ENCODE peak calls at places on chromosomes 4 and X, in six cellular contexts. I is uterus; R is heart right ventricle; W is effector memory CD4-positive, alpha-beta T cell; U is BE2C; X is psoas muscle. P is an unnamed sample.

GRCh38 chr4:99201687-99202086 is 17.4 kb downstream of the ADH6 start:
- DNase-seq in I (no peak), R (no peak), W (no peak), U (no peak), X (no peak), P (no peak)

GRCh38 chr4:91824773-91825172 is 479.0 kb upstream of the GRID2 start:
- DNase-seq in I (no peak), R (no peak), W (no peak), U (no peak), X (no peak), P (no peak)

GRCh38 chr4:58649236-58649635 is 1539.1 kb upstream of the IGFBP7 start:
- DNase-seq in I (no peak), R (no peak), W (no peak), U (no peak), X (no peak), P (no peak)

GRCh38 chrX:71532078-71532752 is 689 bp upstream of the OGT start:
- DNase-seq in I (peak; percentile 15), R (no peak), W (peak; percentile 44), U (no peak), X (no peak), P (no peak)

GRCh38 chr4:133921280-133922195 is 280.1 kb downstream of the PABPC4L start:
- DNase-seq in I (no peak), R (no peak), W (no peak), U (peak; percentile 11), X (no peak), P (no peak)

GRCh38 chr4:141019772-141020171 is 113.5 kb downstream of the RNF150 start:
- DNase-seq in I (no peak), R (no peak), W (no peak), U (no peak), X (no peak), P (no peak)

GRCh38 chrX:132786217-132786616 is 172.2 kb downstream of the HS6ST2 start:
- DNase-seq in I (no peak), R (no peak), W (no peak), U (no peak), X (no peak), P (no peak)

GRCh38 chrX:41616255-41616654 is 72.5 kb upstream of the GPR34 start:
- DNase-seq in I (no peak), R (no peak), W (no peak), U (no peak), X (no peak), P (no peak)

GRCh38 chrX:40145001-40145631 is 47.4 kb upstream of the BCOR start:
- DNase-seq in I (peak; percentile 46), R (no peak), W (no peak), U (no peak), X (peak; percentile 60), P (no peak)

GRCh38 chr4:107153228-107153627 is 117.1 kb upstream of the DKK2 start:
- DNase-seq in I (no peak), R (no peak), W (no peak), U (peak; percentile 46), X (no peak), P (no peak)

DNA sequence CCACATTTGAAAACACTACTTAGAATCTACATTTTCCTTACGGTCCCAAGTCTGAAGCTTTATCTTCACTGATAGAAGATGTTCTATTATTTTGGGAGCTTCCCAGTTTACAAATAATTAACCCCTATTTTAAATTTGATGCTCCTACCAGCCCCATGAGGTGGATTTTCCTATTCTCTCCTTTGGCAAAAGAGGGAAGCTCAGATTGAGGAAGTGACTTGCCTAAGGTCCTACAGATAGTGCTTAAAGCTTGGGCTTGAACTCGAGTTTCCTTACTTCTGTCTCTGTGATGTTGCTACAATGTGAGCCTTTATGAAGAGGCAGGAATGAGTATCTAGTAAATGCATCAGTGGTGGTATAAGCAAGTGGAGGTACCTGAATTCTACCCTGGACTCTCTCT is 27.5 kb downstream of the HEPH start:
- DNase-seq in I (no peak), R (no peak), W (no peak), U (no peak), X (no peak), P (no peak)
- H3K9me3 ChIP-seq in I (no peaks in the 10 kb centered on the region), R (no peaks in the 10 kb centered on the region), W (no peaks in the 10 kb centered on the region), U (no peaks in the 10 kb centered on the region), X (no peaks in the 10 kb centered on the region), P (no peaks in the 10 kb centered on the region)

GRCh38 chr4:87353592-87353991 is 30.9 kb upstream of the HSD17B13 start:
- DNase-seq in I (peak; percentile 59), R (peak; percentile 27), W (no peak), U (peak; percentile 36), X (peak; percentile 58), P (peak; percentile 35)
- H3K9me3 ChIP-seq in I (no peaks in the 10 kb centered on the region), R (no peaks in the 10 kb centered on the region), W (no peaks in the 10 kb centered on the region), U (no peaks in the 10 kb centered on the region), X (no peaks in the 10 kb centered on the region), P (no peaks in the 10 kb centered on the region)

GRCh38 chr4:4344915-4345527 is 41.9 kb upstream of the NSG1 start:
- DNase-seq in I (no peak), R (no peak), W (no peak), U (no peak), X (peak; percentile 19), P (peak; percentile 26)
- H3K9me3 ChIP-seq in I (no peaks in the 10 kb centered on the region), R (no peaks in the 10 kb centered on the region), W (no peaks in the 10 kb centered on the region), U (no peaks in the 10 kb centered on the region), X (no peaks in the 10 kb centered on the region), P (no peaks in the 10 kb centered on the region)

DNA sequence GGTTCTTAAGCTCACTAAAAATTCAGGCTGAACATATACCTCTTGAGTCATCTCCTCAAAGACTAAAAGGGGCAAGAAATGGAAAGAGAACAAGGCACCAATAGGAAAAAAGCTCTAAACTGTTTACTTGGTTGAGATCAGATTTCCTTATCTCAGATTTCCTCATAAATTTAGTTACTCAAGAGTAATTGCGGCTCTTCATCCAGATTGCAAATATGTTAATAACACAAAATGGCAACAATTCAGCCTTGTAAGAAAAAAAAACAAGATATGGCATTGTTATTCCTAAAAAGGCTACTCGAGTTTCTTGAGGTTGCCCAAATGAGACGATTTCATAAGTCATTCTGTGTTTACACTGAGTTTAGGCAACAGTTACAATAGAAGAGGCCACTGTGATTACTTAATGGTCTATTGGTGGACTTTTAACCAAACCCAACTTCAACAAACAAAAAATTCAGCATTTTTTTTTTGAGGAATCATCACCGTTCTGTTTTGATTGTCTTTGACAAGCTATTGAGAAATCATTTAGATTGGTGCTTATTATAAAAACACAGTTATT is 97.9 kb upstream of the PDHA1 start:
- DNase-seq in I (no peak), R (no peak), W (no peak), U (no peak), X (no peak), P (no peak)
- H3K9me3 ChIP-seq in I (no peaks in the 10 kb centered on the region), R (no peaks in the 10 kb centered on the region), W (no peaks in the 10 kb centered on the region), U (no peaks in the 10 kb centered on the region), X (peaks cover under 1% of the 10 kb centered on the region), P (no peaks in the 10 kb centered on the region)

GRCh38 chrX:649166-649565 is 18.6 kb downstream of the SHOX start:
- DNase-seq in I (no peak), R (no peak), W (no peak), U (no peak), X (no peak), P (no peak)
- H3K9me3 ChIP-seq in I (no peaks in the 10 kb centered on the region), R (no peaks in the 10 kb centered on the region), W (no peaks in the 10 kb centered on the region), U (no peaks in the 10 kb centered on the region), X (no peaks in the 10 kb centered on the region), P (no peaks in the 10 kb centered on the region)

DNA sequence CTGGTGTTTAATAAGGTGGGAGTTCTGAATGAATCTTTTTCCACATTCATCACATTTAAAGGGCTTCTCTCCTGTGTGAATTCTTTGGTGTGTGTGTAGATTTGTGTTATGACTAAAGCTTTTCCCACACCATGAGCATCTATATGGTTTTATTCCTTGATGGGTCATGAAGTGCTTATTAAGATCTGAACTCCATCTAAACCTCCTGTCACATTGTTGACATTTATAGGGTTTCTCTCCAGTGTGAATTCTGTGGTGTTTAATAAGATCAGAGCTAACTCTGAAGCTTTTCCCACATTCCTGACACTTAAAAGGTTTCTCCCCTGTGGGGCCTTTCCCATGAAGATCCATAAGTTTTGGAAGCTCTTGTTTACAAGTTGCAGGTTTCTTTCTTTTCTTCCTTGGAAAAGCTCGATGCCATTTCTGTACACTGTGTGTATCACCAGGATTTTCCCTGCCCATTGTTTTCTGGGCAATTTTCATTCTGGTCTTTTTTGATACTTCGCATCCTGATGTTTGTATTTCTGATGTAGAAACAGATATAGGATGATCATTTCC is 21.9 kb upstream of the ETDC start:
- DNase-seq in I (no peak), R (no peak), W (no peak), U (no peak), X (no peak), P (no peak)
- H3K9me3 ChIP-seq in I (peaks cover 12% of the 10 kb centered on the region), R (peaks cover 34% of the 10 kb centered on the region), W (peaks cover 12% of the 10 kb centered on the region), U (no peaks in the 10 kb centered on the region), X (peaks cover 82% of the 10 kb centered on the region), P (no peaks in the 10 kb centered on the region)

DNA sequence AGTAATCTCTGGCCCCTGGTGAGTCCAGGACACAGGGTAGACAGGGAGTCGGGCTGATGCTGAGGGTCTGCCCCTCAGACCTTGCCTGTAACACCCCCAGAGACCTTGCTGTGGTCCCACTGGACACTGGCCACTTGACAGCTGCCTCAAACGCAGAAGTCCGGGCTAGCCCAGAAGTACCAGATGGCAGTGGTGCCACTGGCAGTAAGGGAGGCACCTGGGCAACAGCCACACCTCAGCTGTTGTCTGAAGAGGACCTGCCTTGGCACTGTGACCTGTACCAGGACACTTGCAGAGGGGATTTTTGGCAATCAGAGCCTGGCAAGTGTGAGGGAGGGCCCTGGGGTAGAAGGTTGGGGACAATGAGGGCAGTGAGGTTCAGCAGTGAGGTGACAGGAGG is 63.3 kb upstream of the UXT start:
- DNase-seq in I (no peak), R (no peak), W (no peak), U (no peak), X (no peak), P (no peak)
- H3K9me3 ChIP-seq in I (no peaks in the 10 kb centered on the region), R (no peaks in the 10 kb centered on the region), W (no peaks in the 10 kb centered on the region), U (no peaks in the 10 kb centered on the region), X (peaks cover 9% of the 10 kb centered on the region), P (no peaks in the 10 kb centered on the region)

GRCh38 chr4:96739101-96739500 is 899.2 kb downstream of the PDHA2 start:
- DNase-seq in I (no peak), R (no peak), W (no peak), U (no peak), X (no peak), P (no peak)

GRCh38 chr4:96736352-96736889 is 896.5 kb downstream of the PDHA2 start:
- DNase-seq in I (no peak), R (no peak), W (no peak), U (no peak), X (no peak), P (no peak)
- H3K9me3 ChIP-seq in I (no peaks in the 10 kb centered on the region), R (no peaks in the 10 kb centered on the region), W (no peaks in the 10 kb centered on the region), U (no peaks in the 10 kb centered on the region), X (no peaks in the 10 kb centered on the region), P (no peaks in the 10 kb centered on the region)

DNA sequence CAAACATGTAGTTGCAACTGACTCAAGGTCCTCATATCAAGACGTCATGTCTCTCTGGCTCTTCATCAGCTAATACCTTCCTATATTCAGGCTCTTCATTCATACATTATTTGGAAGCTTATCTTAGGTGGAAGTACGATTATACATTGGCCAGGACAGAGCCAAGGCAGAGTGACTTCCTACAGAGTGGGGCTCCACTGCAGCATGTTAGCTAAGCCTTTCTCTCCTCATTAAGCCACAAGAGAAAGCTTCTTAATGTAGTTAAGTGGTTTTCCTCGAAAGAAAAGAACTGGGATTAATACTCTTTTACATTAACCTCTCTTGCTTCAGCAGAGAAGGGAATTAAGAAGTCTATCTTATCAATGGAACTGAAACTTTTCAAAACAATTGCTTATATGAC is 15.0 kb downstream of the C4orf33 start:
- DNase-seq in I (no peak), R (no peak), W (no peak), U (no peak), X (no peak), P (no peak)
- H3K9me3 ChIP-seq in I (no peaks in the 10 kb centered on the region), R (no peaks in the 10 kb centered on the region), W (no peaks in the 10 kb centered on the region), U (no peaks in the 10 kb centered on the region), X (no peaks in the 10 kb centered on the region), P (no peaks in the 10 kb centered on the region)